ENCODE peak calls at places on chromosome 5, in five cellular contexts. V is suprapubic skin, Z is left ventricle myocardium inferior, J is fibroblast of pulmonary artery, S is WERI-Rb-1. L is an unnamed sample.

GRCh38 chr5:108481355-108481931 is 99.5 kb upstream of the FBXL17 start:
- DNase-seq in Z (no peak), S (peak), V (no peak), J (peak), L (peak)

GRCh38 chr5:140855772-140856674 is at the start of gene PCDHA10:
- DNase-seq in J (peak), Z (no peak), S (no peak), V (no peak), L (no peak)

GRCh38 chr5:18744990-18745590 is 1110.8 kb downstream of the TAF11L14 start:
- DNase-seq in J (no peak), V (no peak), Z (no peak), S (no peak), L (peak)

GRCh38 chr5:149217096-149217801 is 54.4 kb upstream of the AFAP1L1 start:
- DNase-seq in V (no peak), Z (peak), S (no peak), J (no peak), L (no peak)

GRCh38 chr5:144183254-144183889 is 12.7 kb downstream of the KCTD16 start:
- DNase-seq in Z (no peak), S (no peak), V (no peak), J (peak), L (no peak)

GRCh38 chr5:134594336-134594735 is 38.3 kb downstream of the SAR1B start:
- DNase-seq in S (peak), V (no peak), J (no peak), Z (no peak), L (no peak)

GRCh38 chr5:181151146-181151545 is 3.8 kb downstream of the OR2V2 start:
- DNase-seq in S (no peak), J (no peak), Z (no peak), V (no peak), L (no peak)

GRCh38 chr5:82396871-82397514 is 118.8 kb upstream of the RPS23 start:
- DNase-seq in J (peak), S (peak), V (peak), Z (peak), L (no peak)

GRCh38 chr5:132561601-132562000 is 4.8 kb downstream of the RAD50 start:
- DNase-seq in J (no peak), S (no peak), V (no peak), Z (no peak), L (no peak)

GRCh38 chr5:66963559-66963971 is 233.0 kb downstream of the CD180 start:
- DNase-seq in V (no peak), J (peak), S (no peak), Z (no peak), L (no peak)

GRCh38 chr5:66959668-66960067 is 236.9 kb downstream of the CD180 start:
- DNase-seq in J (no peak), S (no peak), V (no peak), Z (no peak), L (no peak)

GRCh38 chr5:66958984-66959641 is 237.5 kb downstream of the CD180 start:
- DNase-seq in Z (peak), V (peak), J (peak), S (no peak), L (no peak)

GRCh38 chr5:66958126-66958983 is 238.2 kb downstream of the CD180 start:
- DNase-seq in S (no peak), Z (no peak), V (no peak), J (peak), L (no peak)

DNA sequence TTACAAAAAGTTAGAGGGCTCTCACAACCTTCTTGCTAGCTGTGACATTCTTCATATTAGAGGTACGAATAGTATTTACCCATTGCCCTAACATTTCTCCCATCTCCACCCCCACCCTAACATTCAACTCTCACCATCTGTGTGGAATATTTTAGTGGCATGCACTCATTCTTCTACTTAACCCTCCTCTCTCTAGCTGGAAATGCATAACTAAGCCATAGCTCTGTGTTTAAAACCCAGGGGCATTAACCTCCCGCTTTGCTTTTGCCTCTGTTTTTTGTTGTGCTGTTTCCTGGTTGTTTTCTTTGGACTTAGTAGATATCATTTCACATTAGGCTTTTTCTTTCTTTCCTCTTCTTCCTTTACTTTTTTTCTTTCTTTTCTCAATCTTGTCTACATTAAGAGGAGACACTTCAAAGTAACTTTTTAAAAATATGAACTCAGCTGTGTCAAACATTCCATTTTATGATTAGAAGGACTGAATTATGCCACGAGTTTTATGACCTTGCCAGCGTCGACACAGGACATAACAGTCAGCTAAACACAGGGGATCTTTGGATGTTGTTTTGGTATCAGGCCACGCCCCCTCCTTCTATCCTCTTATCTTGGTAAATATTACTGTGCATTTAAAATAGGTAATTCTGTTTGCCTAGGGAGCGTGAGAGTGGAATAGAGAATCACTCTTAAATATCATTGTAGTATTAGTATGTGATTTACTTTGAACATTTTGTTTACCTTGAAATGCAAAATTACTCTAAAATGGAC is 236.0 kb downstream of the CD180 start:
- DNase-seq in V (no peak), S (no peak), J (peak), Z (no peak), L (no peak)
- H3K4me3 ChIP-seq in V (peak), S (no peak), J (peak), Z (peak), L (no peak)

GRCh38 chr5:34686762-34687268 is 30.7 kb downstream of the RAI14 start:
- DNase-seq in S (no peak), Z (peak), J (peak), V (no peak), L (no peak)
- TF ChIP-seq CTCF in S (no peak), Z (no peak), J (no peak), V (no peak), L (no peak)

GRCh38 chr5:6745706-6746217 is 32.5 kb downstream of the TENT4A start:
- DNase-seq in Z (no peak), V (no peak), J (peak), S (peak), L (no peak)
- H3K4me3 ChIP-seq in Z (no peak), V (no peak), J (no peak), S (no peak), L (no peak)

GRCh38 chr5:42740920-42741319 is 15.7 kb upstream of the CCDC152 start:
- DNase-seq in Z (no peak), J (no peak), S (no peak), V (no peak), L (no peak)

GRCh38 chr5:42750507-42750906 is 6.1 kb upstream of the CCDC152 start:
- DNase-seq in V (no peak), Z (no peak), J (no peak), S (no peak), L (no peak)

GRCh38 chr5:42749020-42749419 is 7.6 kb upstream of the CCDC152 start:
- DNase-seq in V (no peak), Z (no peak), J (no peak), S (no peak), L (no peak)

GRCh38 chr5:42745856-42746255 is 10.8 kb upstream of the CCDC152 start:
- DNase-seq in Z (no peak), V (no peak), S (no peak), J (no peak), L (no peak)

GRCh38 chr5:42745426-42745825 is 11.2 kb upstream of the CCDC152 start:
- DNase-seq in Z (no peak), S (no peak), V (no peak), J (peak), L (no peak)
- TF ChIP-seq CTCF in Z (peak), S (peak), V (no peak), J (peak), L (peak)

GRCh38 chr5:321233-321725 is at the start of gene AHRR:
- DNase-seq in J (peak), S (peak), V (peak), Z (peak), L (no peak)

GRCh38 chr5:318931-319601 is 2.4 kb upstream of the AHRR start:
- DNase-seq in Z (no peak), S (no peak), V (peak), J (no peak), L (no peak)

GRCh38 chr5:321726-322251 is 275 bp downstream of the AHRR start:
- DNase-seq in Z (no peak), J (no peak), V (peak), S (no peak), L (no peak)

GRCh38 chr5:322281-322941 is 897 bp downstream of the AHRR start:
- DNase-seq in J (no peak), S (no peak), V (peak), Z (no peak), L (no peak)

DNA sequence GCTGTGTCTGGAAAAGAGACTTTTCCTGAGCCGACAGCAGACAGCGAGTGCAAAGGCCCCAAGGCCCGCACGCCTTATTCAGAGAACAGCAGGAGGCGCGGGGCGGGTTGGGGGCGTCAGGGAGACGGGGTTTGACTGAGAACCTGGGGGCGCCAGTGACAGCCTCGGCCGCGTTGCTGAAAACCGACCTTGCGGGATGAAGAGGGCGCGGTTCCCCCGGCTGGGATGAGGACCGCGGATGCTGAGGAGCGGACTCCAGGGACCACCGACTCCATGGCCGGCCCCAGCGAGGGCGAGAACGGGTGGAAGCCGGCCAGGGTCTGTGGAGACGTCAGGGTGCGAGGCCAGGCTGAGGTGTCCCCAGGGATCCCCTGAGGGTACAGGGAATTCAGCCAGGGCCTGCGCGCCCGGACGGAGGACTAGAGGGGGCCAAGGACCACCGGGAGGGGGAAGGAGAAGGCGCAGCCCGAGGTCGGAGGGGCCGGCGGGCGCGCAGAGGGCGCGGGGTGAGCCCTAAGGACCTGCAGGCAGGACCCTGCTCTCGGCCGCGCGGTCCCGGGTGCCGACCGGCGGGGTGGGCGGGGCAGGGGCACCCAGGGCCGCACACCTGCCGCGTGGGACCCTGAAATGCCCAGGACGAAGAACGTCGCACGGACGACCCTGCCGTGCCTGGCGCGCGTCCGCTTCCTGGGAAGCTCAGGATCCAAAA is 836 bp upstream of the AHRR start:
- DNase-seq in V (peak), J (no peak), S (no peak), Z (no peak), L (no peak)
- H3K4me3 ChIP-seq in V (peak), J (peak), S (peak), Z (peak), L (peak)

GRCh38 chr5:35436441-35437057 is 181.1 kb upstream of the SPEF2 start:
- DNase-seq in J (peak), Z (no peak), V (no peak), S (no peak), L (no peak)
- TF ChIP-seq CTCF in J (peak), Z (peak), V (no peak), S (peak), L (peak)

L was measured in GM12864.